ENCODE peak calls at places on chromosomes 5 and 9, in six cellular contexts. W, V, T, X, M and N are unnamed samples.

GRCh38 chr5:158725223-158725825 is 374.4 kb downstream of the EBF1 start:
- DNase-seq in W (peak), V (peak), T (no peak), X (no peak), M (no peak), N (no peak)

GRCh38 chr5:10291736-10292135 is 16.0 kb downstream of the CMBL start:
- DNase-seq in W (no peak), V (no peak), T (no peak), X (no peak), M (no peak), N (no peak)

GRCh38 chr5:76521240-76521758 is 101.9 kb downstream of the F2RL2 start:
- DNase-seq in W (peak), V (no peak), T (no peak), X (peak), M (no peak), N (no peak)

GRCh38 chr5:134561871-134562296 is 36.4 kb downstream of the JADE2 start:
- DNase-seq in W (peak), V (peak), T (no peak), X (no peak), M (no peak), N (no peak)

GRCh38 chr5:39138892-39139291 is 64.7 kb upstream of the RICTOR start:
- DNase-seq in W (peak), V (no peak), T (no peak), X (no peak), M (no peak), N (no peak)

GRCh38 chr5:115686692-115687054 is 60.8 kb upstream of the TMED7 start:
- DNase-seq in W (peak), V (no peak), T (no peak), X (no peak), M (no peak), N (no peak)

GRCh38 chr9:114146735-114147134 is 8.6 kb upstream of the COL27A1 start:
- DNase-seq in W (no peak), V (no peak), T (no peak), X (no peak), M (no peak), N (no peak)

GRCh38 chr5:59583151-59583809 is 310.2 kb downstream of the PDE4D start:
- DNase-seq in W (no peak), V (no peak), T (no peak), X (no peak), M (no peak), N (no peak)

GRCh38 chr9:114011313-114011712 is 66.8 kb downstream of the AMBP start:
- DNase-seq in W (no peak), V (no peak), T (no peak), X (peak), M (no peak), N (peak)

GRCh38 chr5:62661126-62661525 is 82.5 kb downstream of the LRRC70 start:
- DNase-seq in W (no peak), V (no peak), T (no peak), X (no peak), M (no peak), N (no peak)

GRCh38 chr5:43313854-43314457 is 744 bp upstream of the HMGCS1 start:
- DNase-seq in W (no peak), V (peak), T (no peak), X (no peak), M (no peak), N (no peak)

GRCh38 chr5:131532016-131532640 is 102.9 kb downstream of the RAPGEF6 start:
- DNase-seq in W (no peak), V (no peak), T (no peak), X (no peak), M (no peak), N (no peak)

GRCh38 chr5:76386360-76386759 is 16.7 kb upstream of the IQGAP2 start:
- DNase-seq in W (no peak), V (no peak), T (no peak), X (no peak), M (no peak), N (no peak)

GRCh38 chr5:156655732-156656131 is 194.4 kb upstream of the PPP1R2B start:
- DNase-seq in W (no peak), V (no peak), T (no peak), X (no peak), M (no peak), N (no peak)

GRCh38 chr5:6832272-6832671 is 119.0 kb downstream of the TENT4A start:
- DNase-seq in W (no peak), V (no peak), T (no peak), X (no peak), M (no peak), N (no peak)

GRCh38 chr5:2869471-2869870 is 118.0 kb upstream of the IRX2 start:
- DNase-seq in W (no peak), V (no peak), T (no peak), X (no peak), M (no peak), N (no peak)

GRCh38 chr9:114677418-114677817 is 4.6 kb downstream of the TEX48 start:
- DNase-seq in W (peak), V (peak), T (no peak), X (no peak), M (no peak), N (no peak)

GRCh38 chr9:74458832-74459231 is 38.3 kb upstream of the RORB start:
- DNase-seq in W (no peak), V (peak), T (no peak), X (no peak), M (no peak), N (no peak)

GRCh38 chr5:144131256-144131655 is 39.2 kb downstream of the YIPF5 start:
- DNase-seq in W (no peak), V (no peak), T (no peak), X (no peak), M (no peak), N (no peak)

GRCh38 chr9:546797-547223 is 294.7 kb upstream of the DMRT1 start:
- DNase-seq in W (no peak), V (peak), T (no peak), X (no peak), M (no peak), N (no peak)

GRCh38 chr5:96733771-96734498 is 71.8 kb downstream of the CAST start:
- DNase-seq in W (no peak), V (peak), T (no peak), X (no peak), M (no peak), N (no peak)

GRCh38 chr5:132451387-132451786 is 39.2 kb downstream of the IRF1 start:
- DNase-seq in W (no peak), V (no peak), T (no peak), X (peak), M (no peak), N (no peak)

GRCh38 chr5:152514827-152515397 is 109.8 kb upstream of the NMUR2 start:
- DNase-seq in W (peak), V (peak), T (no peak), X (no peak), M (no peak), N (no peak)

GRCh38 chr9:2125909-2126308 is 110.8 kb downstream of the SMARCA2 start:
- DNase-seq in W (no peak), V (no peak), T (no peak), X (no peak), M (no peak), N (no peak)

GRCh38 chr5:7080501-7080900 is 315.4 kb upstream of the ADCY2 start:
- DNase-seq in W (no peak), V (no peak), T (no peak), X (no peak), M (no peak), N (no peak)

GRCh38 chr5:100796851-100797250 is 106.2 kb downstream of the ST8SIA4 start:
- DNase-seq in W (no peak), V (no peak), T (no peak), X (no peak), M (no peak), N (no peak)

GRCh38 chr9:79788662-79789061 is 216.9 kb downstream of the TLE4 start:
- DNase-seq in W (no peak), V (no peak), T (no peak), X (no peak), M (no peak), N (no peak)

GRCh38 chr5:83789376-83789775 is 68.7 kb upstream of the HAPLN1 start:
- DNase-seq in W (no peak), V (no peak), T (no peak), X (no peak), M (no peak), N (no peak)

GRCh38 chr5:114360816-114361723 is 800 bp upstream of the KCNN2 start:
- DNase-seq in W (no peak), V (peak), T (no peak), X (peak), M (no peak), N (no peak)

GRCh38 chr5:170393235-170393634 is 4.1 kb upstream of the KCNMB1 start:
- DNase-seq in W (no peak), V (no peak), T (peak), X (peak), M (no peak), N (no peak)

GRCh38 chr9:89139450-89139849 is 39.2 kb downstream of the SHC3 start:
- DNase-seq in W (no peak), V (no peak), T (no peak), X (no peak), M (no peak), N (no peak)

GRCh38 chr5:147391781-147392180 is 118.1 kb downstream of the DPYSL3 start:
- DNase-seq in W (peak), V (peak), T (no peak), X (no peak), M (no peak), N (peak)

GRCh38 chr5:318341-318897 is 3.1 kb upstream of the AHRR start:
- DNase-seq in W (peak), V (no peak), T (no peak), X (no peak), M (no peak), N (no peak)